ENCODE peak calls at places on chromosome 9, in six cellular contexts. U is epithelial cell of esophagus; Z is dorsolateral prefrontal cortex; R is esophagus squamous epithelium; A is stomach; O is CD4-positive, CD25-positive, alpha-beta regulatory T cell. X is an unnamed sample.
A peak's percentile ranks its signal among the peaks of the same experiment; 100 is the strongest.

GRCh38 chr9:134455951-134456739 is 129.9 kb downstream of the RXRA start:
- DNase-seq in U (peak; percentile 79), Z (no peak), R (peak; percentile 40), A (peak; percentile 61), O (peak; percentile 84), X (peak; percentile 93)

GRCh38 chr9:36263662-36264061 is 5.4 kb upstream of the GNE start:
- DNase-seq in U (no peak), Z (no peak), R (no peak), A (no peak), O (no peak), X (no peak)

GRCh38 chr9:28853487-28853886 is 1280.2 kb upstream of the C9orf72 start:
- DNase-seq in U (no peak), Z (no peak), R (no peak), A (no peak), O (no peak), X (no peak)

GRCh38 chr9:82354260-82354659 is 365.7 kb downstream of the SPATA31D1 start:
- DNase-seq in U (peak; percentile 97), Z (no peak), R (no peak), A (no peak), O (no peak), X (peak; percentile 37)

GRCh38 chr9:114908104-114908621 is 22.2 kb downstream of the TNFSF8 start:
- DNase-seq in U (peak; percentile 98), Z (no peak), R (no peak), A (no peak), O (peak; percentile 86), X (no peak)

GRCh38 chr9:106111039-106111740 is 416.8 kb downstream of the TMEM38B start:
- DNase-seq in U (no peak), Z (no peak), R (no peak), A (no peak), O (no peak), X (no peak)

GRCh38 chr9:15192856-15193255 is 114.2 kb downstream of the TTC39B start:
- DNase-seq in U (no peak), Z (no peak), R (no peak), A (no peak), O (no peak), X (no peak)

GRCh38 chr9:82924243-82924605 is 138.7 kb downstream of the RASEF start:
- DNase-seq in U (no peak), Z (no peak), R (no peak), A (no peak), O (no peak), X (no peak)

GRCh38 chr9:134231767-134232166 is 67.4 kb upstream of the RNU6ATAC start:
- DNase-seq in U (no peak), Z (no peak), R (no peak), A (no peak), O (no peak), X (no peak)

GRCh38 chr9:132797861-132798659 is 80.0 kb downstream of the AK8 start:
- DNase-seq in U (no peak), Z (no peak), R (no peak), A (no peak), O (no peak), X (no peak)

GRCh38 chr9:136955202-136955942 is 3.3 kb downstream of the LCN12 start:
- DNase-seq in U (no peak), Z (no peak), R (no peak), A (no peak), O (no peak), X (no peak)

GRCh38 chr9:138024131-138024530 is 146.5 kb downstream of the CACNA1B start:
- DNase-seq in U (no peak), Z (no peak), R (no peak), A (peak; percentile 17), O (no peak), X (no peak)

GRCh38 chr9:138022756-138023393 is 145.3 kb downstream of the CACNA1B start:
- DNase-seq in U (no peak), Z (no peak), R (no peak), A (peak; percentile 13), O (no peak), X (no peak)

GRCh38 chr9:138024831-138025291 is 147.3 kb downstream of the CACNA1B start:
- DNase-seq in U (no peak), Z (no peak), R (no peak), A (peak; percentile 19), O (no peak), X (no peak)

GRCh38 chr9:138022121-138022741 is 144.6 kb downstream of the CACNA1B start:
- DNase-seq in U (no peak), Z (no peak), R (no peak), A (peak; percentile 23), O (peak; percentile 36), X (no peak)

DNA sequence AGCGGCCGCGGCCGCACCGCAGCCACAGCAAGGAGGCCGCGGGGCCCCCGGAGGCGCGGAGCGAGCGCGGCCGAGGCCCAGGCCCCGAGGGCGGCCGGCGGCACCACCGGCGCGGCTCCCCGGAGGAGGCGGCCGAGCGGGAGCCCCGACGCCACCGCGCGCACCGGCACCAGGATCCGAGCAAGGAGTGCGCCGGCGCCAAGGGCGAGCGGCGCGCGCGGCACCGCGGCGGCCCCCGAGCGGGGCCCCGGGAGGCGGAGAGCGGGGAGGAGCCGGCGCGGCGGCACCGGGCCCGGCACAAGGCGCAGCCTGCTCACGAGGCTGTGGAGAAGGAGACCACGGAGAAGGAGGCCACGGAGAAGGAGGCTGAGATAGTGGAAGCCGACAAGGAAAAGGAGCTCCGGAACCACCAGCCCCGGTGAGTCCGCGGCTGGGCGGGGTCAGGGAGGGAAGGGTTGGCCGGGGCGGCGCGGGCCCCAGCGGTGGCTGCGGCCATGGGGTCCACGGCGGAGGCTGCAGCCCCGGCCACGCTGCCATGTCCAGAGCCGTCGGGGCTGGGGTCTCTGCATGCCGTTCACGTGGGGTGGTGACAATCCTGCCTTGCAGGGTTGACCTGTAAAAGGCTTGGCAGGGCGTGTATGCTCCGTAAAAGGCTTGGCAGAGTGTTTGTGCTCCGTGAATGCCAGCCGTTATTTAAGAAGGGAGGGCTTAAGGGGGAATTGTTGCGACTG is 146.0 kb downstream of the CACNA1B start:
- DNase-seq in U (no peak), Z (no peak), R (no peak), A (peak; percentile 2), O (no peak), X (no peak)
- H3K4me3 ChIP-seq in U (no peak overlapping the region), Z (peak overlapping the region; percentile 44), R (peak overlapping the region; percentile 26), A (peak overlapping the region; percentile 3), O (no peak overlapping the region), X (no peak overlapping the region)

GRCh38 chr9:129888085-129888808 is 53.0 kb downstream of the USP20 start:
- DNase-seq in U (peak; percentile 63), Z (no peak), R (peak; percentile 53), A (peak; percentile 62), O (peak; percentile 99), X (no peak)
- H3K4me3 ChIP-seq in U (no peak overlapping the region), Z (no peak overlapping the region), R (peak overlapping the region; percentile 21), A (peak overlapping the region; percentile 14), O (peak overlapping the region; percentile 87), X (no peak overlapping the region)

GRCh38 chr9:130990362-130991226 is 18.4 kb upstream of the LAMC3 start:
- DNase-seq in U (no peak), Z (no peak), R (no peak), A (no peak), O (no peak), X (no peak)
- H3K4me3 ChIP-seq in U (no peak overlapping the region), Z (no peak overlapping the region), R (no peak overlapping the region), A (no peak overlapping the region), O (no peak overlapping the region), X (no peak overlapping the region)

GRCh38 chr9:135701067-135701967 is 668 bp upstream of the KCNT1 start:
- DNase-seq in U (no peak), Z (no peak), R (no peak), A (no peak), O (no peak), X (no peak)
- H3K4me3 ChIP-seq in U (no peak overlapping the region), Z (peak overlapping the region; percentile 45), R (peak overlapping the region; percentile 23), A (no peak overlapping the region), O (no peak overlapping the region), X (no peak overlapping the region)

DNA sequence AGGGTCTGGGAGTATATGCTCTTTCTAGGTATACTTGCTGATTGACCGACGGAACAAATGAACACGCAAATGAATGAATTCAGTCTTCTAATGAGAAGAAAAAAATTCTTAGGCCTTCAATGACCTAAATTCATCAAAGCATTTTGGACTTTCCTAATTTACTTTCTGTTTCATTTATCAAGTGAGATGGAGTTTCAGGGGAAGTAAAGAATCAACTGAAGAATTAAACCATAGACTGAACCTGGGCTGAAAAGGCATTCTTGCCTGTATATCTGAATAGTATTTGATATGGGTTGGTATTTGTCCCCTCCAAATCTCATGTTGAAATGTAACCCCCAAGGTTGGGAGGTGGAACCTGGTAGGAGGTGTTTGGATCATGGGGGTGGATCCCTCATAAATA is 64.1 kb downstream of the ZFAND5 start:
- DNase-seq in U (no peak), Z (no peak), R (no peak), A (no peak), O (peak; percentile 39), X (no peak)
- H3K4me3 ChIP-seq in U (no peak overlapping the region), Z (no peak overlapping the region), R (no peak overlapping the region), A (no peak overlapping the region), O (no peak overlapping the region), X (no peak overlapping the region)

GRCh38 chr9:97741947-97742346 is 44.8 kb upstream of the XPA start:
- DNase-seq in U (no peak), Z (no peak), R (no peak), A (no peak), O (no peak), X (no peak)
- H3K4me3 ChIP-seq in U (no peak overlapping the region), Z (no peak overlapping the region), R (peak overlapping the region; percentile 40), A (no peak overlapping the region), O (no peak overlapping the region), X (no peak overlapping the region)

GRCh38 chr9:73200694-73201432 is 49.2 kb downstream of the ANXA1 start:
- DNase-seq in U (peak; percentile 38), Z (no peak), R (no peak), A (no peak), O (peak; percentile 26), X (no peak)
- H3K4me3 ChIP-seq in U (no peak overlapping the region), Z (peak overlapping the region; percentile 7), R (no peak overlapping the region), A (no peak overlapping the region), O (no peak overlapping the region), X (no peak overlapping the region)

GRCh38 chr9:90847971-90848370 is 46.4 kb downstream of the SYK start:
- DNase-seq in U (no peak), Z (no peak), R (no peak), A (no peak), O (no peak), X (no peak)
- H3K4me3 ChIP-seq in U (no peak overlapping the region), Z (no peak overlapping the region), R (no peak overlapping the region), A (no peak overlapping the region), O (no peak overlapping the region), X (no peak overlapping the region)

DNA sequence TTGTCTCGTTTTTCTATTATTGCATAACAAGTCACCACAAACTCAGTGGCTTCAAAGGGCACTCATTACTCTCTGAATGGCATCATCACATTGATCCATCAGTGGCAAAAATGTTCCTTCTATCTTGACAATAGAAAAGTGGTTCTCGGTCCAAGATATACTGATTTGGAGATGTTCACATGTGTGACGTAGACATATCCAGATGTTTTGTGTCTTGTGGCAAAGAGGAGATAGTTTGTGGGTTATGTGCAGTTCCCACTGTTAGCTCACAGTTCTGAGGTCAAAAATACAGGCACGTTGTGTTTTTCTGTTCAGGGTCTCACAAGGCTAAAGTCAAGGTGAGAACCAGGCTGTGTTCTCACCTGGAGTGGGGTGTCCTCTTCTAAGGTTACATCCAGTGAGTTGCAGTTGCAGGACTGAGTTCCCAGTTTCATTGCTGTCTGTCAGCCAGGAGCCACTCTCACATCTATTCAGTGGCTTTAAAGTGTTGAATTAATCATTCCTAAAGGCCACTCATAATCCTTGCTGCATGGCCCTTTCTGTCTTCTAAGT is 55.3 kb downstream of the GAS1 start:
- DNase-seq in U (no peak), Z (no peak), R (no peak), A (no peak), O (no peak), X (no peak)
- H3K4me3 ChIP-seq in U (no peak overlapping the region), Z (no peak overlapping the region), R (no peak overlapping the region), A (no peak overlapping the region), O (no peak overlapping the region), X (no peak overlapping the region)